ENCODE peak calls at places on chromosomes 6 and 20, in nine cellular contexts. C is Panc1, J is suprapubic skin, Y is H1, I is HCT116, G is stomach, N is sigmoid colon, X is transverse colon, Z is SK-N-SH. S is an unnamed sample.

GRCh38 chr20:4052139-4052480 is 36.8 kb upstream of the RNF24 start:
- DNase-seq in C (no peak), J (no peak), Y (no peak), I (no peak), G (no peak), N (peak; percentile 24), X (no peak), Z (no peak), S (no peak)

GRCh38 chr6:15399651-15400470 is 154.0 kb downstream of the JARID2 start:
- DNase-seq in C (no peak), J (peak; percentile 86), Y (no peak), I (no peak), G (peak; percentile 75), N (peak; percentile 91), X (peak; percentile 60), Z (peak; percentile 89), S (peak; percentile 74)

GRCh38 chr20:40563296-40563950 is 125.6 kb downstream of the MAFB start:
- DNase-seq in C (no peak), J (peak; percentile 82), Y (no peak), I (peak; percentile 60), G (peak; percentile 71), N (no peak), X (peak; percentile 93), Z (no peak), S (peak; percentile 74)

GRCh38 chr6:131258816-131259476 is 123.7 kb downstream of the AKAP7 start:
- DNase-seq in C (no peak), J (no peak), Y (no peak), I (peak; percentile 26), G (no peak), N (no peak), X (peak; percentile 46), Z (no peak), S (no peak)

GRCh38 chr6:142902636-142903053 is 42.3 kb downstream of the HIVEP2 start:
- DNase-seq in C (peak; percentile 87), J (peak; percentile 73), Y (no peak), I (peak; percentile 80), G (peak; percentile 61), N (peak; percentile 71), X (peak; percentile 67), Z (peak; percentile 19), S (no peak)

GRCh38 chr6:90284236-90284744 is 12.4 kb downstream of the BACH2 start:
- DNase-seq in C (no peak), J (no peak), Y (no peak), I (peak; percentile 86), G (no peak), N (no peak), X (no peak), Z (no peak), S (no peak)

GRCh38 chr20:29876911-29877285 is 1380.6 kb upstream of the DEFB115 start:
- DNase-seq in C (no peak), J (no peak), Y (no peak), I (no peak), G (no peak), N (no peak), X (peak; percentile 7), Z (peak; percentile 25), S (no peak)

GRCh38 chr6:139364982-139365379 is 9.5 kb downstream of the CITED2 start:
- DNase-seq in C (no peak), J (no peak), Y (no peak), I (no peak), G (no peak), N (no peak), X (no peak), Z (no peak), S (no peak)

GRCh38 chr6:12614468-12614867 is 102.1 kb upstream of the PHACTR1 start:
- DNase-seq in C (no peak), J (no peak), Y (no peak), I (no peak), G (no peak), N (no peak), X (no peak), Z (no peak), S (no peak)

GRCh38 chr6:26033132-26033941 is 53.9 kb upstream of the HFE start:
- DNase-seq in C (peak; percentile 93), J (no peak), Y (no peak), I (peak; percentile 95), G (peak; percentile 68), N (peak; percentile 84), X (peak; percentile 62), Z (peak; percentile 79), S (peak; percentile 85)

GRCh38 chr6:26032387-26033131 is 54.7 kb upstream of the HFE start:
- DNase-seq in C (no peak), J (no peak), Y (no peak), I (no peak), G (no peak), N (no peak), X (peak; percentile 42), Z (no peak), S (no peak)

GRCh38 chr6:26031151-26031594 is 56.1 kb upstream of the HFE start:
- DNase-seq in C (no peak), J (no peak), Y (no peak), I (no peak), G (no peak), N (no peak), X (no peak), Z (no peak), S (no peak)

GRCh38 chr6:26030716-26031115 is 56.5 kb upstream of the HFE start:
- DNase-seq in C (no peak), J (no peak), Y (no peak), I (no peak), G (no peak), N (no peak), X (no peak), Z (no peak), S (no peak)

DNA sequence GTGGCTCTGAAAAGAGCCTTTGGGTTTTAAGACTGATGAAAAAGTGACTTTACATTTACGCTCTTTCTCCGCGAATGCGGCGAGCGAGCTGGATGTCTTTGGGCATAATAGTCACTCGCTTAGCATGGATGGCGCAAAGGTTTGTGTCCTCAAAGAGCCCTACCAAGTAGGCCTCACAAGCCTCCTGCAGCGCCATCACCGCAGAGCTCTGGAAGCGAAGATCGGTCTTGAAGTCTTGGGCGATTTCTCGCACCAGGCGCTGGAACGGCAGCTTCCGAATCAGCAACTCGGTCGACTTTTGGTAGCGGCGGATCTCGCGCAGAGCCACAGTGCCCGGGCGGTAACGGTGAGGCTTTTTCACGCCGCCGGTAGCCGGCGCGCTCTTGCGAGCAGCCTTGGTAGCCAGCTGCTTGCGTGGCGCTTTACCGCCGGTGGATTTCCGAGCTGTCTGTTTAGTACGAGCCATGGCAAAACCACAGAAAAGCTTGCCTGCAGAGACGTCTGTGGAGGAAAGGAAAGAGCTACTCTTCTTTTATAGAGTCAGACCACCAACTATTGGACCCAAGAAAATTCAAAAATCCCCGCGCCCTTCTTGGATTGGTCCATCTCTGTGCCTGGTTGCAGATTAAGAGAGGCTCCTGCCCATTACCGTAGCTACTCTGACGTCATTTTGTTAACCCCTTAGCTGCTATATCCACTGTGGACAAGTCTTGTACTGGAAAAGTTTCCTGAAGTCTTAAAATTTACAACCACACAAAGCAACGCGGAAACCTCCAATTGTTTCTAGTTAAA is 55.4 kb upstream of the HFE start:
- DNase-seq in C (peak; percentile 98), J (peak; percentile 89), Y (peak; percentile 82), I (peak; percentile 99), G (peak; percentile 75), N (peak; percentile 92), X (peak; percentile 85), Z (peak; percentile 89), S (peak; percentile 88)
- TF ChIP-seq POLR2AphosphoS5 in C (peak; percentile 99), J (no peak), Y (peak; percentile 99), I (peak; percentile 99), G (peak; percentile 24), N (no peak), X (peak; percentile 61), Z (peak; percentile 99), S (peak; percentile 90)

GRCh38 chr6:149852881-149853280 is 11.3 kb downstream of the LRP11 start:
- DNase-seq in C (no peak), J (no peak), Y (no peak), I (no peak), G (no peak), N (no peak), X (no peak), Z (no peak), S (no peak)
- H3K4me1 ChIP-seq in C (peaks cover 64% of the 10 kb centered on the region), J (peaks cover 47% of the 10 kb centered on the region), Y (no peaks in the 10 kb centered on the region), I (peaks cover 47% of the 10 kb centered on the region), G (peaks cover 32% of the 10 kb centered on the region), N (peaks cover 4% of the 10 kb centered on the region), X (peaks cover 31% of the 10 kb centered on the region), Z (peaks cover 43% of the 10 kb centered on the region), S (peaks cover 8% of the 10 kb centered on the region)

GRCh38 chr6:144264270-144265060 is 20.7 kb upstream of the UTRN start:
- DNase-seq in C (peak; percentile 79), J (no peak), Y (no peak), I (peak; percentile 71), G (no peak), N (no peak), X (no peak), Z (no peak), S (no peak)
- H3K4me3 ChIP-seq in C (peak overlapping the region; percentile 26), J (no peak overlapping the region), Y (no peak overlapping the region), I (no peak overlapping the region), G (no peak overlapping the region), N (no peak overlapping the region), X (no peak overlapping the region), Z (no peak overlapping the region), S (no peak overlapping the region)

DNA sequence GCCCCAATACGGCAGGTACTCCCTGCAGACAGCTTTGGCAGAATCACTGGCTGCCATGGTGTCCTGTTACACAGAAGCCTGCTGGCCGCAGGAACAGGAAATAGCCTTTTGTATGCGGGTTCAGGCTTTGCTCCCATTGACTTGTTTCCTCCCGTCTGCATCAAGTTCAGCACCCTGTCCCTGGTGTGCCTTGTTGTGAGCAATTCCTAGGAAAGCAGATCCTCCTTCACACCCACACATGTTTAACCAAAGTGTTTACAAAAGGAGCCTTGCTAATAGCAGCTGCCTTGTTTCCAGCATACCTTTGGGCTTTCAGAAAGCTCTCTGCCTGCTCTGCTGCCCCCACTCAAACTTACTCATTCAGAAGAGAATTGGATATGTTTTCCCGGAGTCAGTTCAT is 127.2 kb upstream of the SUPT3H start:
- DNase-seq in C (no peak), J (no peak), Y (no peak), I (no peak), G (peak; percentile 39), N (no peak), X (no peak), Z (no peak), S (peak; percentile 57)
- TF ChIP-seq POLR2AphosphoS5 in C (no peak), J (no peak), Y (no peak), I (peak; percentile 30), G (no peak), N (no peak), X (no peak), Z (no peak), S (peak; percentile 51)

DNA sequence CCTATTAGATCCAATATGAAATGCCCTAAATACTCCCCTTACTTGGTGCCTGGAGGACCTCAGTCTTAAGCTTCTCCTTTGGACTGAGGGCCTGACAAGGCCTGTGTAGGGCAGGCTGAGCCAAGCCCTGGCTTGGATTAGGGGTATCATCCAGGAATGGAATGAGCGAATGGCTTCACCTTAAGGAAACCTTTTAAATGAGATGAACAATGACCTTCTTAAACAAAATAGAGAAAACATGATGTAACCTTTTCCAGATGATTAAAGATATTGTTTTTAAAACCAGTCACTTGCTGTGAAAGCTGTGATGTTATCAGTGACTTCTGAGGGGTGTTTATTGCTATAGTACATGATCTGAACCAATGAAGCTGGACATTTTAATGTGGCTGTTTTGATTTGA is 55.5 kb downstream of the TRAF3IP2 start:
- DNase-seq in C (no peak), J (no peak), Y (no peak), I (no peak), G (no peak), N (no peak), X (no peak), Z (no peak), S (no peak)
- H3K4me1 ChIP-seq in C (peaks cover 66% of the 10 kb centered on the region), J (peaks cover 37% of the 10 kb centered on the region), Y (peaks cover 17% of the 10 kb centered on the region), I (peaks cover 36% of the 10 kb centered on the region), G (peaks cover 54% of the 10 kb centered on the region), N (peaks cover 38% of the 10 kb centered on the region), X (peaks cover 46% of the 10 kb centered on the region), Z (peaks cover 34% of the 10 kb centered on the region), S (peaks cover 6% of the 10 kb centered on the region)

GRCh38 chr20:35446356-35447078 is 8.5 kb upstream of the GDF5 start:
- DNase-seq in C (no peak), J (no peak), Y (no peak), I (no peak), G (no peak), N (no peak), X (no peak), Z (no peak), S (no peak)
- H3K4me3 ChIP-seq in C (peak overlapping the region; percentile 50), J (peak overlapping the region; percentile 41), Y (no peak overlapping the region), I (no peak overlapping the region), G (peak overlapping the region; percentile 35), N (peak overlapping the region; percentile 41), X (no peak overlapping the region), Z (no peak overlapping the region), S (peak overlapping the region; percentile 17)

S was measured in prostate gland.